ENCODE peak calls at places on chromosomes 13 and 19, in five cellular contexts. T is NB4, Z is breast epithelium, F is thyroid gland, D is ovary. L is an unnamed sample.

GRCh38 chr13:73943137-73943964 is 190.9 kb downstream of the KLF12 start:
- DNase-seq in T (no peak), Z (no peak), F (no peak), D (no peak), L (no peak)

GRCh38 chr13:93915269-93915809 is 564.1 kb downstream of the DCT start:
- DNase-seq in T (no peak), Z (no peak), F (no peak), D (no peak), L (no peak)

GRCh38 chr19:54523403-54523802 is 20.8 kb downstream of the LAIR2 start:
- DNase-seq in T (peak; percentile 62), Z (no peak), F (no peak), D (no peak), L (no peak)

GRCh38 chr19:35741216-35741541 is 1.1 kb downstream of the IGFLR1 start:
- DNase-seq in T (no peak), Z (no peak), F (no peak), D (no peak), L (no peak)

GRCh38 chr19:4524808-4525562 is 6.7 kb upstream of the PLIN4 start:
- DNase-seq in T (peak; percentile 61), Z (no peak), F (peak; percentile 32), D (peak; percentile 75), L (peak; percentile 71)

GRCh38 chr19:40907968-40908735 is 26.1 kb upstream of the CYP2A7 start:
- DNase-seq in T (no peak), Z (peak; percentile 22), F (no peak), D (peak; percentile 65), L (peak; percentile 29)

GRCh38 chr19:47296036-47296435 is 13.6 kb upstream of the C5AR1 start:
- DNase-seq in T (peak; percentile 96), Z (peak; percentile 65), F (peak; percentile 64), D (peak; percentile 72), L (peak; percentile 57)

GRCh38 chr19:49678970-49679831 is 2.1 kb downstream of the PRMT1 start:
- DNase-seq in T (no peak), Z (no peak), F (no peak), D (peak; percentile 48), L (no peak)

GRCh38 chr19:44734357-44734756 is 14.2 kb upstream of the BCL3 start:
- DNase-seq in T (no peak), Z (no peak), F (no peak), D (no peak), L (no peak)

GRCh38 chr19:17540174-17540573 is 15.3 kb upstream of the COLGALT1 start:
- DNase-seq in T (no peak), Z (no peak), F (no peak), D (no peak), L (no peak)

GRCh38 chr13:45055902-45056648 is 64.2 kb upstream of the GTF2F2 start:
- DNase-seq in T (no peak), Z (peak; percentile 52), F (no peak), D (peak; percentile 31), L (no peak)

GRCh38 chr13:92573467-92574057 is 653.0 kb upstream of the GPC6 start:
- DNase-seq in T (peak; percentile 49), Z (no peak), F (no peak), D (no peak), L (no peak)

GRCh38 chr13:88601949-88602348 is 930.8 kb downstream of the SLITRK5 start:
- DNase-seq in T (no peak), Z (no peak), F (no peak), D (no peak), L (no peak)

GRCh38 chr19:38206006-38206745 is 17.8 kb downstream of the DPF1 start:
- DNase-seq in T (no peak), Z (no peak), F (no peak), D (no peak), L (no peak)

GRCh38 chr13:23695711-23696512 is 125.7 kb downstream of the TNFRSF19 start:
- DNase-seq in T (peak; percentile 62), Z (no peak), F (peak; percentile 13), D (no peak), L (peak; percentile 57)

GRCh38 chr13:34419025-34419424 is 523.0 kb upstream of the NBEA start:
- DNase-seq in T (no peak), Z (no peak), F (no peak), D (no peak), L (no peak)

GRCh38 chr19:4130635-4131438 is 6.9 kb upstream of the MAP2K2 start:
- DNase-seq in T (no peak), Z (no peak), F (no peak), D (no peak), L (no peak)

GRCh38 chr13:99320693-99321481 is 13.7 kb upstream of the GPR183 start:
- DNase-seq in T (peak; percentile 73), Z (no peak), F (no peak), D (no peak), L (no peak)

GRCh38 chr13:76542176-76542575 is 344.0 kb downstream of the KCTD12 start:
- DNase-seq in T (no peak), Z (no peak), F (no peak), D (no peak), L (no peak)

GRCh38 chr19:46125447-46125846 is 959 bp upstream of the IGFL3 start:
- DNase-seq in T (peak; percentile 12), Z (no peak), F (no peak), D (no peak), L (no peak)

GRCh38 chr19:43265664-43266025 is 3.7 kb downstream of the PSG9 start:
- DNase-seq in T (no peak), Z (peak; percentile 70), F (no peak), D (no peak), L (no peak)

GRCh38 chr19:30207357-30207756 is 164.8 kb upstream of the ZNF536 start:
- DNase-seq in T (no peak), Z (no peak), F (no peak), D (no peak), L (no peak)

GRCh38 chr13:74990992-74991391 is 491.0 kb downstream of the TBC1D4 start:
- DNase-seq in T (no peak), Z (no peak), F (no peak), D (no peak), L (no peak)

GRCh38 chr13:112943309-112944125 is 25.5 kb upstream of the MCF2L start:
- DNase-seq in T (peak; percentile 56), Z (no peak), F (peak; percentile 73), D (peak; percentile 46), L (no peak)

GRCh38 chr13:112942689-112943308 is 26.2 kb upstream of the MCF2L start:
- DNase-seq in T (peak; percentile 94), Z (peak; percentile 96), F (peak; percentile 99), D (peak; percentile 97), L (peak; percentile 81)

GRCh38 chr13:112938680-112939079 is 30.3 kb upstream of the MCF2L start:
- DNase-seq in T (no peak), Z (no peak), F (no peak), D (no peak), L (no peak)

GRCh38 chr13:112940236-112940635 is 28.8 kb upstream of the MCF2L start:
- DNase-seq in T (no peak), Z (no peak), F (no peak), D (no peak), L (no peak)

GRCh38 chr13:112941349-112941748 is 27.7 kb upstream of the MCF2L start:
- DNase-seq in T (no peak), Z (no peak), F (no peak), D (no peak), L (no peak)
- TF ChIP-seq POLR2A in T (no peak), Z (no peak), F (no peak), D (no peak), L (no peak)

DNA sequence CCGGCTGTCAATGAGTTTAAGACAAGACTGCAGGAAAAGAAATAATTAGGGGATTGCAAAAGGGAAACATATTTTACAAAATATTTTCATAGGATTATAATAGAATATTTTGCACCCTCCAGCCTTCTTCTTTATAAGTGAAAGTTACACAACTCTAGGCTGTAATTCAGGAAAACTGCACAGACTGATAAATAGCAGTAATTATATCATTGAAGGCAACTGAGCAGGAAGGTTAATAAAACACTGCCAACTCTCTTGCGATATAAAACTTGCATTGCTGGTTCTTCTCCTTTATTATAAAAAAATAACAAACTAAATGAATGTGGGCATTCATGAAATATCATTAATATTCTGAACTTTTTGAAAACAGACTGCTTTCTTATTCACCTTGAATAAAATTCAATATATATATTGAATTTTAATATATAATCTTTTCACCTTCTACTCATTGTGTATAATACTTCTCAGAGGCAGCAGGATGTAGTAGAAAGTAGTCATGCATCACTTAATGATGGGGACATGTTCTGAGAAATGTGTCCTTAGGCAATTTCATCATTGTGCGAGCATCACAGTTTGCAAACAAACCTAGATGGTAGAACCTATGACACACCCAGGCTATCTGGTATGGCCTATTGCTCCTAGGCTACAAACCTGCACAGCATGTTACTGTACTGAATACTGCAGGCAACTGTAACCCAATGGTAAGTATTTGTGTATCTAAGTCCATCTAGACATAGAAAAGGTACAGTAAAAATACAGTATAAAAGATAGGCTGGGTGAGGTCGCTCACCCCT is 24.9 kb upstream of the STARD13 start:
- DNase-seq in T (no peak), Z (no peak), F (no peak), D (no peak), L (no peak)
- TF ChIP-seq POLR2A in T (no peak), Z (no peak), F (no peak), D (no peak), L (no peak)

GRCh38 chr19:39408392-39409206 is 2.0 kb downstream of the ZFP36 start:
- DNase-seq in T (no peak), Z (peak; percentile 71), F (peak; percentile 37), D (no peak), L (no peak)

GRCh38 chr19:39410620-39411005 is 1.9 kb upstream of the PLEKHG2 start:
- DNase-seq in T (peak; percentile 14), Z (no peak), F (no peak), D (no peak), L (no peak)

GRCh38 chr19:39411006-39411831 is 1.2 kb upstream of the PLEKHG2 start:
- DNase-seq in T (peak; percentile 60), Z (peak; percentile 69), F (peak; percentile 60), D (no peak), L (no peak)

GRCh38 chr19:39409207-39409885 is 2.7 kb downstream of the ZFP36 start:
- DNase-seq in T (peak; percentile 72), Z (peak; percentile 97), F (peak; percentile 98), D (peak; percentile 91), L (no peak)

GRCh38 chr19:39409886-39410619 is 2.4 kb upstream of the PLEKHG2 start:
- DNase-seq in T (peak; percentile 80), Z (peak; percentile 81), F (peak; percentile 67), D (peak; percentile 83), L (no peak)
- TF ChIP-seq POLR2A in T (no peak), Z (peak; percentile 51), F (no peak), D (peak; percentile 32), L (peak; percentile 87)

GRCh38 chr19:28731577-28731976 is 481.4 kb downstream of the UQCRFS1 start:
- DNase-seq in T (no peak), Z (no peak), F (no peak), D (no peak), L (no peak)

GRCh38 chr19:28727133-28727834 is 485.7 kb downstream of the UQCRFS1 start:
- DNase-seq in T (no peak), Z (no peak), F (peak; percentile 26), D (no peak), L (no peak)

GRCh38 chr19:28731113-28731512 is 481.8 kb downstream of the UQCRFS1 start:
- DNase-seq in T (no peak), Z (no peak), F (no peak), D (no peak), L (no peak)

GRCh38 chr19:28726533-28726932 is 486.4 kb downstream of the UQCRFS1 start:
- DNase-seq in T (no peak), Z (no peak), F (no peak), D (no peak), L (no peak)

DNA sequence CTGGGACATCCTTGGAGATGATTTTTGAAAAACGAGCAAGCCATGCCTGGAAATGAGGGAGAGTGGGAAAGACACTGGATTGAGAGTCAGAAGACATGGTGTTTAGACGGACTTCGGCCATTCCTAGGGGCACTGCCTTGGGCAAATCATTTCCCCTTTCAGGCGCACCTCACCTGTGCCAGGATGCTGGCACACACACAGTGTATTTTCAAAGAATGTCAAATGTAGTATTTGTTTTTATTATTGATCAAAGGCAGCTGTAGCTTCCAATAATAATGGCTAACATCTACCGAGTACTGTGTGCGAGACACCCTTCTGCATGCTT is 485.2 kb downstream of the UQCRFS1 start:
- DNase-seq in T (no peak), Z (no peak), F (no peak), D (no peak), L (no peak)
- TF ChIP-seq POLR2A in T (no peak), Z (no peak), F (no peak), D (no peak), L (no peak)

L was measured in GM12892.